ENCODE peak calls at places on chromosome 1, in seven cellular contexts. T, L, C, G, U, F and A are unnamed samples.

GRCh38 chr1:156346636-156347035 is 8.3 kb downstream of the TSACC start:
- DNase-seq in T (no peak), L (no peak), C (no peak), G (no peak), U (no peak), F (no peak), A (no peak)

GRCh38 chr1:83882906-83883305 is 116.0 kb downstream of the TTLL7 start:
- DNase-seq in T (no peak), L (no peak), C (no peak), G (no peak), U (no peak), F (no peak), A (peak)

GRCh38 chr1:236534164-236534651 is 10.4 kb downstream of the LGALS8 start:
- DNase-seq in T (no peak), L (peak), C (peak), G (no peak), U (no peak), F (no peak), A (peak)

GRCh38 chr1:155893389-155894142 is 17.6 kb downstream of the RIT1 start:
- DNase-seq in T (no peak), L (peak), C (no peak), G (no peak), U (peak), F (no peak), A (peak)

GRCh38 chr1:93670141-93670540 is 11.5 kb downstream of the BCAR3 start:
- DNase-seq in T (no peak), L (no peak), C (no peak), G (no peak), U (no peak), F (no peak), A (peak)

GRCh38 chr1:234981758-234982157 is 146.9 kb downstream of the TOMM20 start:
- DNase-seq in T (no peak), L (no peak), C (no peak), G (no peak), U (no peak), F (no peak), A (no peak)

GRCh38 chr1:111725192-111725591 is 14.0 kb downstream of the INKA2 start:
- DNase-seq in T (no peak), L (no peak), C (no peak), G (no peak), U (no peak), F (no peak), A (no peak)

GRCh38 chr1:150311762-150312161 is 9.6 kb upstream of the PRPF3 start:
- DNase-seq in T (no peak), L (no peak), C (no peak), G (no peak), U (no peak), F (no peak), A (no peak)

GRCh38 chr1:31708324-31708723 is 4.5 kb upstream of the COL16A1 start:
- DNase-seq in T (no peak), L (no peak), C (no peak), G (no peak), U (no peak), F (no peak), A (no peak)

GRCh38 chr1:7491089-7491817 is 279.8 kb upstream of the VAMP3 start:
- DNase-seq in T (no peak), L (no peak), C (no peak), G (no peak), U (no peak), F (no peak), A (peak)

GRCh38 chr1:27563407-27564263 is 40.3 kb downstream of the AHDC1 start:
- DNase-seq in T (no peak), L (no peak), C (no peak), G (no peak), U (peak), F (peak), A (peak)

GRCh38 chr1:3774503-3775247 is 2.1 kb downstream of the SMIM1 start:
- DNase-seq in T (peak), L (no peak), C (no peak), G (no peak), U (no peak), F (no peak), A (no peak)

GRCh38 chr1:96559707-96560588 is 161.6 kb upstream of the PTBP2 start:
- DNase-seq in T (no peak), L (no peak), C (no peak), G (no peak), U (no peak), F (no peak), A (peak)

GRCh38 chr1:93716974-93717373 is 35.3 kb upstream of the BCAR3 start:
- DNase-seq in T (no peak), L (peak), C (no peak), G (no peak), U (no peak), F (no peak), A (peak)

GRCh38 chr1:113677250-113678158 is 81.8 kb downstream of the PHTF1 start:
- DNase-seq in T (no peak), L (peak), C (no peak), G (no peak), U (no peak), F (no peak), A (peak)

GRCh38 chr1:106063510-106063909 is 993.0 kb upstream of the PRMT6 start:
- DNase-seq in T (no peak), L (no peak), C (no peak), G (no peak), U (no peak), F (no peak), A (peak)